ENCODE peak calls at places on chromosomes 2 and 18, in five cellular contexts. K, I, X, O and U are unnamed samples.

GRCh38 chr2:176167398-176167797 is 10.3 kb downstream of the HOXD3 start:
- DNase-seq in K (no peak), I (no peak), X (no peak), O (no peak), U (no peak)

GRCh38 chr2:38467768-38468463 is 90.8 kb upstream of the ATL2 start:
- DNase-seq in K (no peak), I (no peak), X (no peak), O (no peak), U (no peak)

GRCh38 chr2:174217883-174218282 is 30.4 kb downstream of the OLA1 start:
- DNase-seq in K (no peak), I (no peak), X (no peak), O (no peak), U (no peak)

GRCh38 chr2:232385660-232386489 is 7.3 kb downstream of the ALPP start:
- DNase-seq in K (peak), I (peak), X (no peak), O (peak), U (peak)

GRCh38 chr2:169082995-169083394 is 13.6 kb downstream of the DHRS9 start:
- DNase-seq in K (no peak), I (no peak), X (no peak), O (no peak), U (no peak)

GRCh38 chr2:230865766-230866703 is 1.3 kb downstream of the ITM2C start:
- DNase-seq in K (no peak), I (peak), X (no peak), O (no peak), U (peak)

GRCh38 chr18:67035026-67035425 is 431.1 kb upstream of the CDH19 start:
- DNase-seq in K (no peak), I (no peak), X (no peak), O (no peak), U (no peak)

GRCh38 chr2:162929571-162929970 is 91.0 kb upstream of the KCNH7 start:
- DNase-seq in K (no peak), I (no peak), X (no peak), O (no peak), U (peak)

GRCh38 chr2:237256845-237257244 is 157.1 kb downstream of the COL6A3 start:
- DNase-seq in K (peak), I (peak), X (no peak), O (peak), U (no peak)

GRCh38 chr18:56358608-56359007 is 279.8 kb downstream of the TXNL1 start:
- DNase-seq in K (peak), I (no peak), X (no peak), O (no peak), U (peak)

GRCh38 chr18:70314383-70314782 is 25.5 kb downstream of the SOCS6 start:
- DNase-seq in K (no peak), I (no peak), X (no peak), O (no peak), U (no peak)

GRCh38 chr2:198314559-198315153 is 510.3 kb downstream of the PLCL1 start:
- DNase-seq in K (peak), I (peak), X (no peak), O (peak), U (peak)

GRCh38 chr2:241496904-241497877 is 11.2 kb downstream of the STK25 start:
- DNase-seq in K (no peak), I (no peak), X (no peak), O (no peak), U (peak)

GRCh38 chr2:240815761-240816583 is 4.0 kb downstream of the KIF1A start:
- DNase-seq in K (no peak), I (no peak), X (no peak), O (no peak), U (no peak)

GRCh38 chr2:12824304-12824761 is 107.6 kb downstream of the TRIB2 start:
- DNase-seq in K (peak), I (peak), X (no peak), O (peak), U (no peak)

GRCh38 chr2:105112345-105112744 is 74.5 kb downstream of the MRPS9 start:
- DNase-seq in K (no peak), I (no peak), X (no peak), O (no peak), U (no peak)

GRCh38 chr2:134276381-134277172 is 22.7 kb downstream of the MGAT5 start:
- DNase-seq in K (no peak), I (no peak), X (no peak), O (peak), U (no peak)

GRCh38 chr2:207226243-207226642 is 60.5 kb upstream of the KLF7 start:
- DNase-seq in K (no peak), I (no peak), X (no peak), O (peak), U (no peak)

GRCh38 chr2:227376911-227377396 is 2.2 kb downstream of the TM4SF20 start:
- DNase-seq in K (peak), I (no peak), X (no peak), O (peak), U (peak)

GRCh38 chr2:112482309-112483046 is 522 bp downstream of the TTL start:
- DNase-seq in K (peak), I (peak), X (peak), O (peak), U (peak)

GRCh38 chr18:63286926-63287325 is 32.6 kb downstream of the BCL2 start:
- DNase-seq in K (no peak), I (no peak), X (no peak), O (no peak), U (no peak)

GRCh38 chr2:46829240-46829970 is 86.2 kb downstream of the MCFD2 start:
- DNase-seq in K (no peak), I (peak), X (no peak), O (no peak), U (no peak)